ENCODE peak calls at places on chromosomes 16 and 17, in four cellular contexts. M is tibial nerve, R is H1, S is neural progenitor cell. K is an unnamed sample. For H3K27me3, the result is how much of the 10 kb centered on the place peaks cover.

GRCh38 chr17:2416010-2416734 is 15.3 kb upstream of the MNT start:
- DNase-seq in M (peak), R (no peak), S (peak), K (peak)

GRCh38 chr17:41417576-41418015 is 6.8 kb downstream of the KRT37 start:
- DNase-seq in M (no peak), R (no peak), S (peak), K (no peak)

GRCh38 chr17:58611331-58611730 is 80.5 kb downstream of the TEX14 start:
- DNase-seq in M (no peak), R (no peak), S (no peak), K (no peak)

GRCh38 chr17:38861399-38861843 is 7.9 kb upstream of the RPL23 start:
- DNase-seq in M (no peak), R (no peak), S (no peak), K (no peak)

GRCh38 chr17:17107891-17108680 is 65.8 kb downstream of the MPRIP start:
- DNase-seq in M (no peak), R (no peak), S (no peak), K (no peak)

GRCh38 chr16:87344165-87344930 is 27.2 kb upstream of the C16orf95 start:
- DNase-seq in M (no peak), R (no peak), S (no peak), K (peak)

GRCh38 chr17:36879599-36880255 is 57.5 kb upstream of the LHX1 start:
- DNase-seq in M (no peak), R (no peak), S (peak), K (no peak)

GRCh38 chr16:24188751-24189318 is 67.3 kb upstream of the CACNG3 start:
- DNase-seq in M (no peak), R (no peak), S (no peak), K (no peak)

GRCh38 chr17:78172284-78173024 is 4.1 kb downstream of the SYNGR2 start:
- DNase-seq in M (peak), R (no peak), S (no peak), K (peak)

GRCh38 chr16:62665269-62665668 is 629.0 kb upstream of the CDH8 start:
- DNase-seq in M (no peak), R (peak), S (peak), K (no peak)

GRCh38 chr17:70080541-70081347 is 5.7 kb downstream of the KCNJ16 start:
- DNase-seq in M (peak), R (no peak), S (no peak), K (no peak)

GRCh38 chr16:30023586-30023985 is 588 bp downstream of the C16orf92 start:
- DNase-seq in M (no peak), R (no peak), S (no peak), K (no peak)

GRCh38 chr17:6857336-6857735 is 25.8 kb upstream of the TEKT1 start:
- DNase-seq in M (no peak), R (no peak), S (no peak), K (no peak)

GRCh38 chr16:28182183-28182582 is 29.6 kb downstream of the XPO6 start:
- DNase-seq in M (no peak), R (no peak), S (no peak), K (no peak)

GRCh38 chr17:61393904-61394629 is 5.6 kb upstream of the TBX2 start:
- DNase-seq in M (no peak), R (no peak), S (peak), K (no peak)

DNA sequence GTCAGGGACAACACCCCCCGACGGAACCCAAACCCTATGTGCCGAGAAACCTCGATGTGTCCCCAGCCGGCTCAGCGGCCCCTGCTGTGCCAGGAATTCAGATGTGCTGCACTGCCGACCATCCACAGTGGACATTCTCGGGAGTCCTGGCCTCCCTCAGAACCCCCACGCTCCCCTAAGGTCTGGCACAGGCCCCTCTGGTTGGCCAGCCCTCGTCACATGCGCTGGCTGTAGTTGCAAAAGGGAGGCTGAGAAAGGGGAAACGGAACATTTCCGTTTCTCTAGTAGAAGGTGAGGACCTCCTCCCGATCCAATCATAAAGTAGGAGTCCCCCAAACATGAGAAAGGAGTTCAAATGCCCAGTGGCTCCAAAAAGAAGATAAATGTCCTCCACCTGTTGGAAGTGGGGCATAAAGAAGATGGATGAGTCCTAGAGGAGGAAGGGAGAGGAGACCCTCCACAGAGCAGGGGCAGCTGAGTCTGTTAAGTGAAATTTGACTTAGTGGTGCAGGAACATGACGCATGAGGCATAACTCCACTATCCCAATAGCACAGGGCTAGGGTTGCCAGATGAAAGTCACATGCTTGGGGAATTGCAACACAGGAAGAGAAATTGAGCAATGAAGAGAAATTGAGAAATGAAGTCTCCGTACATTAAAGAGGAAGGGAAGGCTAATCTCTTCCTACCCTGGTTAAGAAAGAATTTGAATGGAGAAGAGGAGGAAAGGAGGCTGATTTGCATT is 49.3 kb upstream of the WSB1 start:
- DNase-seq in M (peak), R (no peak), S (peak), K (peak)
- H3K4me3 ChIP-seq in M (peak), R (no peak), S (no peak), K (no peak)

DNA sequence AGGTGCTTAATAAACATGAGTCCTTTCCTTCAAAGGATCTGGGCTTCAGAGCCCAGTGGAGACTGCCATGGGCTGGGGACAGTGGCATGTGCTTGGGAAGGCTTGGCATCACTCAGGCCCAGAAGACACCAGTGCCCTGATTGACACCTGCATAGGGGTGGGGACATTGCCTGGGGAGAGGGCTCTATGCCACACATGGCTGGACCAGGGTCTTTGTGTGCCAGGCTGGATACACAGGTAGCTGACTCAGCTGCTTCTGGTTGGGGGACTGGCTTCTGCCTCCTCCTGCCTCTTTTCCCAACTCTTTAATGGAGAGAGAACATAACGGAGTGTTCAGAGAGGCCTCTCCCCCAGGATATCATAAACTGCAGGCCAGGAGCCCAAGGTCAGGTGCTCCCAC is 93.1 kb upstream of the TMEM97 start:
- DNase-seq in M (no peak), R (no peak), S (no peak), K (no peak)
- H3K27me3 ChIP-seq in M (under half), R (under half), S (under half), K (under half)

GRCh38 chr17:80393961-80394360 is 21.0 kb upstream of the ENDOV start:
- DNase-seq in M (no peak), R (no peak), S (no peak), K (no peak)

GRCh38 chr17:80394629-80395216 is 20.2 kb upstream of the ENDOV start:
- DNase-seq in M (no peak), R (no peak), S (peak), K (no peak)

GRCh38 chr17:80396680-80397387 is 18.1 kb upstream of the ENDOV start:
- DNase-seq in M (no peak), R (no peak), S (no peak), K (no peak)

GRCh38 chr17:80395402-80396151 is 19.4 kb upstream of the ENDOV start:
- DNase-seq in M (no peak), R (no peak), S (no peak), K (no peak)

GRCh38 chr17:80397686-80398085 is 17.3 kb upstream of the ENDOV start:
- DNase-seq in M (no peak), R (no peak), S (peak), K (no peak)
- H3K4me3 ChIP-seq in M (no peak), R (no peak), S (no peak), K (no peak)

GRCh38 chr16:19899605-19899955 is 14.9 kb upstream of the GPRC5B start:
- DNase-seq in M (no peak), R (no peak), S (no peak), K (no peak)
- H3K27me3 ChIP-seq in M (under half), R (under half), S (under half), K (under half)